ENCODE peak calls at places on chromosome 4, in four cellular contexts. I is HepG2, K is K562, O is GM12878. J is an unnamed sample.

GRCh38 chr4:147682755-147683154 is 1.2 kb downstream of the PRMT9 start:
- DNase-seq in K (no peak), I (no peak), O (no peak), J (no peak)

GRCh38 chr4:64539234-64539849 is 130.1 kb upstream of the TECRL start:
- DNase-seq in K (peak; percentile 37), O (peak; percentile 13), I (peak; percentile 55), J (peak; percentile 56)

GRCh38 chr4:115323106-115323684 is 209.8 kb upstream of the NDST4 start:
- DNase-seq in O (no peak), K (no peak), I (no peak), J (no peak)

GRCh38 chr4:22634541-22635181 is 58.1 kb upstream of the GBA3 start:
- DNase-seq in O (no peak), I (no peak), K (no peak), J (no peak)

GRCh38 chr4:153001626-153002025 is 65.5 kb downstream of the FHDC1 start:
- DNase-seq in O (no peak), I (no peak), K (no peak), J (no peak)

GRCh38 chr4:21888195-21888976 is 60.2 kb downstream of the KCNIP4 start:
- DNase-seq in K (no peak), O (no peak), I (no peak), J (no peak)

GRCh38 chr4:99648321-99648720 is 9.3 kb downstream of the C4orf54 start:
- DNase-seq in K (no peak), I (no peak), O (no peak), J (no peak)

GRCh38 chr4:24212642-24213041 is 322.8 kb upstream of the PPARGC1A start:
- DNase-seq in K (no peak), O (no peak), I (no peak), J (no peak)

GRCh38 chr4:87239821-87240220 is 19.4 kb upstream of the KLHL8 start:
- DNase-seq in O (no peak), I (no peak), K (no peak), J (no peak)

GRCh38 chr4:38062088-38062893 is 102.1 kb downstream of the PTTG2 start:
- DNase-seq in O (no peak), K (peak; percentile 62), I (peak; percentile 73), J (peak; percentile 61)

GRCh38 chr4:12403175-12403574 is 974.5 kb upstream of the HS3ST1 start:
- DNase-seq in K (no peak), O (no peak), I (no peak), J (no peak)

GRCh38 chr4:125464146-125464545 is 149.4 kb downstream of the FAT4 start:
- DNase-seq in I (no peak), K (no peak), O (no peak), J (no peak)

DNA sequence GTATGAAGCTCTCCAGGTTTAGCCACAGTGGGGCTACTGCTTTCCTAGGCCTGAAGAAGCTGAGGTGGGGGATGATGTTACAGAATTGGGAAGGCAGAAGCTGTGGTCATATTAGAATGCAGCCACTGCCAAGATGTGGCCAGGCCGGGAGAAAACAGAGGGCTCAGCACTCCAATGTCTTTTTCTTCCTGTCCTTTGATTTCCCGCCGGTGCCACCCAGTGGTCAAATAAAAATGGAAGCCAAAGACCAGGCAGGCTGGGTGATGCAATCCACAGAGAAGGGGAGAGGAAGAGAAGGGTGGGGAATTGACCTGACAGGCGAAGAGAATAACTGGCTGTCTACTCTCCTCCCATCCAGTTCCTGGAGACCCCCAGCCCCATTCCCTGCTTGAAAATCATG is 94.9 kb upstream of the SHISA3 start:
- DNase-seq in K (peak; percentile 33), I (peak; percentile 68), O (no peak), J (peak; percentile 49)
- TF ChIP-seq SP1 in K (no peak), I (no peak), O (no peak), J (no peak)

DNA sequence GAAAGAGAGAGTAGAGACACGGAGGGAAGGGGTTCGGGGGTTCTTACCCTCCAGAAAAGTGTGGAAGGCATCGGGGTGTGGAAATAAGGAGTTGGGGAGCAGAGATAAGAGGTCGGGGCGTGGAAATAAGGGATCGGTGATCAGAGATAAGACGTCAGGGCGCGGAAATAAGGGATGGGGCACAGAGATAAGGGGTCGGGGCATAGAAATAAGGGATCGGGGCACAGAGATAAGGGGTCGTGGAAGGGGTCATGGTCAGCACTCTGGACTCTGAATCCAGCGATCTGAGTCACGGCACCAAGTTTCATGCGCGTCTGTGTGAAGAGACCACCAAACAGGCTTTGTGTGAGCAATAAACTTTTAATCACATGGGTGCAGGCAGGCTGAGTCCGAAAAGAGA is 119.1 kb downstream of the PCDH10 start:
- DNase-seq in O (no peak), K (no peak), I (no peak), J (no peak)
- TF ChIP-seq FOXM1 in O (no peak), K (peak; percentile 36), I (no peak), J (no peak)

GRCh38 chr4:186910385-186910784 is 186.7 kb upstream of the FAT1 start:
- DNase-seq in I (no peak), O (no peak), K (no peak), J (no peak)
- TF ChIP-seq SP1 in I (no peak), O (no peak), K (no peak), J (no peak)

GRCh38 chr4:73674451-73674919 is 54.2 kb upstream of the RASSF6 start:
- DNase-seq in K (no peak), I (no peak), O (no peak), J (no peak)
- TF ChIP-seq FOXM1 in K (no peak), I (no peak), O (no peak), J (no peak)

DNA sequence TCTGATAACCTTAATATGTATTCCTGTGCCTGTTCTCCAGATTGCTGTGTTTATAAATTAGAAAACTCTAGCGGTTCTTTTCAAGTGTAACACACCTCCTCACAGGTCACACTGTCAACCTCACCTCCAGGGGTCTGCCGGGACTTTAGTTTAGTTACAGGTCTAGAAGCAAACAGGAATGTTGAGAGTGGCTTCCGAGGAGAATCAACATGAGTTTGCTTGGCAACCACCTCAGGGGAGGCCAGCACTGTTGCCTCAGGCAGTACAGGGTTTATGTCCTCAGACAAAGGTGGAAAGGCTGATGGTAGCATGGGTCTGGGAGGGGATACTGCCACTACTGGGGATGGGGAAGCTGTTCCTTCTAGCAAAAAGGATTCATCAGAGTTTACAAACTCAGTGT is 438.0 kb downstream of the DTHD1 start:
- DNase-seq in O (no peak), I (no peak), K (no peak), J (no peak)
- TF ChIP-seq SP1 in O (no peak), I (no peak), K (no peak), J (no peak)